ENCODE peak calls at places on chromosomes 16 and 17, in ten cellular contexts. R is NCI-H1092; D is ELF-1; C is astrocyte of the spinal cord; V is stromal cell of bone marrow; X is stimulated activated CD8-positive, alpha-beta memory T cell treated with anti-CD3 and anti-CD28 coated beads, Interleukin-7, amount 100 ng/mL, for 1 hour; I is effector memory CD4-positive, alpha-beta T cell; P is T-helper 2 cell; T is cardiac muscle cell; S is left lung. M is an unnamed sample.

GRCh38 chr16:81531415-81531814 is 86.8 kb downstream of the CMIP start:
- DNase-seq in R (no peak), D (no peak), C (no peak), V (no peak), X (no peak), I (no peak), P (no peak), T (no peak), S (peak), M (no peak)

GRCh38 chr16:78274771-78275170 is 175.3 kb downstream of the WWOX start:
- DNase-seq in R (no peak), D (no peak), C (no peak), V (no peak), X (no peak), I (no peak), P (no peak), T (no peak), S (no peak), M (no peak)

GRCh38 chr17:40251576-40251975 is 32.5 kb downstream of the WIPF2 start:
- DNase-seq in R (no peak), D (no peak), C (peak), V (peak), X (no peak), I (no peak), P (no peak), T (peak), S (no peak), M (no peak)

GRCh38 chr17:12647023-12647422 is 18.7 kb upstream of the MYOCD start:
- DNase-seq in R (no peak), D (no peak), C (no peak), V (no peak), X (no peak), I (no peak), P (no peak), T (no peak), S (no peak), M (no peak)

GRCh38 chr16:89422527-89422904 is 67.8 kb downstream of the ANKRD11 start:
- DNase-seq in R (no peak), D (no peak), C (peak), V (peak), X (no peak), I (no peak), P (peak), T (peak), S (no peak), M (no peak)

GRCh38 chr17:1785925-1786324 is 24.1 kb downstream of the SERPINF1 start:
- DNase-seq in R (no peak), D (no peak), C (no peak), V (no peak), X (no peak), I (no peak), P (no peak), T (no peak), S (no peak), M (no peak)

GRCh38 chr17:39271546-39271945 is 45.8 kb upstream of the STAC2 start:
- DNase-seq in R (no peak), D (no peak), C (no peak), V (no peak), X (no peak), I (no peak), P (no peak), T (peak), S (no peak), M (no peak)

GRCh38 chr17:27414271-27414670 is 42.0 kb upstream of the KSR1 start:
- DNase-seq in R (no peak), D (no peak), C (no peak), V (no peak), X (no peak), I (no peak), P (no peak), T (no peak), S (peak), M (no peak)

M was measured in mesendoderm.